ENCODE peak calls at places on chromosome 16, in six cellular contexts. D, M, Z, B, G and R are unnamed samples.

GRCh38 chr16:27628216-27628945 is 78.4 kb downstream of the KATNIP start:
- DNase-seq in M (no peak), G (no peak), Z (no peak), D (no peak), B (no peak), R (peak; percentile 28)

GRCh38 chr16:10992112-10992511 is 47.7 kb downstream of the CLEC16A start:
- DNase-seq in D (no peak), G (peak; percentile 59), Z (no peak), B (no peak), M (peak; percentile 89), R (no peak)

GRCh38 chr16:28975158-28975603 is 603 bp downstream of the SPNS1 start:
- DNase-seq in B (no peak), M (no peak), Z (no peak), G (no peak), D (no peak), R (no peak)

GRCh38 chr16:88784856-88785105 is 239 bp downstream of the PIEZO1 start:
- DNase-seq in G (no peak), M (no peak), Z (no peak), D (no peak), B (no peak), R (no peak)

GRCh38 chr16:8920676-8921625 is 38.8 kb downstream of the LITAFD start:
- DNase-seq in B (no peak), G (peak; percentile 31), Z (no peak), M (peak; percentile 67), D (no peak), R (no peak)

GRCh38 chr16:58000706-58001676 is at the start of gene USB1:
- DNase-seq in Z (peak; percentile 89), M (peak; percentile 65), D (peak; percentile 84), G (peak; percentile 72), B (peak; percentile 76), R (peak; percentile 82)

GRCh38 chr16:1290860-1291575 is 18.4 kb upstream of the UBE2I start:
- DNase-seq in M (no peak), B (no peak), G (no peak), Z (no peak), D (no peak), R (peak; percentile 74)

GRCh38 chr16:49453983-49454382 is 80.4 kb downstream of the C16orf78 start:
- DNase-seq in D (no peak), Z (no peak), B (no peak), G (no peak), M (no peak), R (no peak)

GRCh38 chr16:19856120-19856519 is 28.5 kb downstream of the GPRC5B start:
- DNase-seq in D (no peak), B (no peak), Z (no peak), M (no peak), G (no peak), R (no peak)